ENCODE peak calls at places on chromosomes 11 and 22, in six cellular contexts. W is heart left ventricle; N is LoVo; Z is endothelial cell; E is HTR-8/SVneo; I is stimulated activated naive CD8-positive, alpha-beta T cell treated with anti-CD3 and anti-CD28 coated beads, Interleukin-15, amount 100 ng/mL, for 72 hours. R is an unnamed sample.

GRCh38 chr11:64643927-64644326 is 52.9 kb downstream of the SLC22A12 start:
- DNase-seq in I (no peak), N (no peak), E (no peak), Z (no peak), W (no peak), R (no peak)

GRCh38 chr11:117808768-117809167 is 11.8 kb upstream of the DSCAML1 start:
- DNase-seq in N (no peak), W (no peak), Z (no peak), I (no peak), E (no peak), R (no peak)

GRCh38 chr11:44562836-44563460 is 2.5 kb upstream of the CD82 start:
- DNase-seq in W (no peak), Z (no peak), I (no peak), E (no peak), N (no peak), R (no peak)

GRCh38 chr11:122897606-122898210 is 15.1 kb downstream of the JHY start:
- DNase-seq in W (no peak), I (no peak), E (peak), Z (no peak), N (no peak), R (no peak)

GRCh38 chr11:123560001-123560400 is 94.4 kb downstream of the SCN3B start:
- DNase-seq in Z (no peak), I (peak), N (no peak), E (no peak), W (peak), R (peak)

GRCh38 chr11:2721163-2721935 is 21.6 kb upstream of the KCNQ1OT1 start:
- DNase-seq in E (no peak), I (no peak), Z (no peak), N (no peak), W (no peak), R (no peak)

GRCh38 chr22:19903031-19903430 is 38.5 kb upstream of the COMT start:
- DNase-seq in N (no peak), E (no peak), W (no peak), Z (no peak), I (no peak), R (no peak)

GRCh38 chr22:37226087-37226486 is 13.8 kb upstream of the SSTR3 start:
- DNase-seq in W (no peak), Z (no peak), N (no peak), I (no peak), E (no peak), R (no peak)

GRCh38 chr11:68007498-68008380 is 2.4 kb upstream of the ALDH3B1 start:
- DNase-seq in W (no peak), Z (no peak), E (no peak), I (no peak), N (no peak), R (no peak)

GRCh38 chr22:47055461-47055860 is 293.0 kb downstream of the TBC1D22A start:
- DNase-seq in N (no peak), W (no peak), I (no peak), E (no peak), Z (no peak), R (no peak)

GRCh38 chr11:22341582-22341919 is 3.4 kb downstream of the SLC17A6 start:
- DNase-seq in N (no peak), Z (no peak), W (no peak), E (no peak), I (no peak), R (no peak)

GRCh38 chr11:113781682-113782081 is 2.1 kb downstream of the CLDN25 start:
- DNase-seq in E (no peak), Z (no peak), I (no peak), N (no peak), W (no peak), R (no peak)

GRCh38 chr11:61917357-61918109 is at the start of gene RAB3IL1:
- DNase-seq in E (peak), I (no peak), W (peak), N (peak), Z (peak), R (peak)

GRCh38 chr11:76624515-76625379 is 45.8 kb downstream of the LRRC32 start:
- DNase-seq in N (no peak), E (no peak), Z (no peak), I (no peak), W (no peak), R (no peak)

GRCh38 chr22:47411006-47411405 is 648.6 kb downstream of the TBC1D22A start:
- DNase-seq in E (no peak), N (no peak), W (no peak), I (no peak), Z (no peak), R (no peak)

GRCh38 chr11:45105233-45105992 is 41.0 kb upstream of the PRDM11 start:
- DNase-seq in Z (peak), N (peak), I (peak), E (peak), W (peak), R (peak)

GRCh38 chr22:17090550-17090949 is 5.8 kb downstream of the IL17RA start:
- DNase-seq in W (no peak), I (no peak), E (no peak), N (no peak), Z (no peak), R (no peak)

GRCh38 chr11:117820071-117820470 is 4.5 kb downstream of the FXYD2 start:
- DNase-seq in I (no peak), W (no peak), N (no peak), E (no peak), Z (no peak), R (no peak)

GRCh38 chr11:88310246-88310645 is 27.3 kb downstream of the CTSC start:
- DNase-seq in Z (no peak), N (no peak), W (no peak), I (no peak), E (no peak), R (no peak)

GRCh38 chr11:115249179-115249578 is 255.0 kb downstream of the CADM1 start:
- DNase-seq in E (no peak), W (no peak), N (no peak), I (no peak), Z (no peak), R (no peak)

GRCh38 chr11:116990811-116991210 is 107.4 kb downstream of the SIK3 start:
- DNase-seq in W (no peak), I (no peak), N (no peak), E (no peak), Z (no peak), R (no peak)

GRCh38 chr22:35830305-35830704 is 112.6 kb downstream of the APOL5 start:
- DNase-seq in N (no peak), E (no peak), I (no peak), W (no peak), Z (no peak), R (no peak)

GRCh38 chr11:27319065-27319464 is 44.0 kb downstream of the CCDC34 start:
- DNase-seq in Z (no peak), I (peak), W (no peak), N (peak), E (no peak), R (no peak)

GRCh38 chr11:104637652-104638170 is 260.5 kb downstream of the CASP12 start:
- DNase-seq in N (no peak), Z (no peak), W (no peak), I (no peak), E (no peak), R (no peak)

GRCh38 chr11:108167624-108168023 is 46.3 kb downstream of the ACAT1 start:
- DNase-seq in Z (no peak), N (no peak), W (no peak), I (no peak), E (no peak), R (no peak)

GRCh38 chr22:37383342-37383741 is 43.9 kb downstream of the ELFN2 start:
- DNase-seq in W (no peak), E (no peak), I (no peak), N (no peak), Z (no peak), R (no peak)

GRCh38 chr11:7272373-7272772 is 20.7 kb downstream of the SYT9 start:
- DNase-seq in Z (no peak), E (no peak), W (no peak), N (no peak), I (no peak), R (no peak)

GRCh38 chr22:27796118-27796517 is 5.4 kb downstream of the MN1 start:
- DNase-seq in W (no peak), I (no peak), Z (no peak), E (no peak), N (no peak), R (no peak)

GRCh38 chr11:11895672-11896071 is 53.9 kb downstream of the USP47 start:
- DNase-seq in Z (no peak), W (no peak), E (no peak), I (no peak), N (no peak), R (no peak)

GRCh38 chr22:50486561-50487289 is at the start of gene MIOX:
- DNase-seq in Z (no peak), E (no peak), N (no peak), I (no peak), W (no peak), R (no peak)

GRCh38 chr11:35474677-35475076 is 50.7 kb downstream of the PAMR1 start:
- DNase-seq in Z (no peak), E (no peak), W (no peak), I (no peak), N (no peak), R (no peak)

GRCh38 chr11:94593030-94593429 is 25.9 kb downstream of the PIWIL4 start:
- DNase-seq in E (no peak), W (no peak), I (no peak), N (no peak), Z (no peak), R (no peak)

GRCh38 chr22:20110359-20110985 is 5.4 kb upstream of the RANBP1 start:
- DNase-seq in Z (no peak), E (no peak), N (no peak), W (no peak), I (no peak), R (no peak)

GRCh38 chr22:49063040-49063329 is 764.7 kb downstream of the BRD1 start:
- DNase-seq in Z (no peak), I (no peak), W (no peak), N (no peak), E (no peak), R (no peak)

GRCh38 chr11:18768472-18768901 is 23.1 kb downstream of the PTPN5 start:
- DNase-seq in N (no peak), W (no peak), E (no peak), Z (no peak), I (peak), R (no peak)

GRCh38 chr11:59264736-59265135 is 52.0 kb upstream of the MPEG1 start:
- DNase-seq in I (no peak), N (no peak), W (no peak), E (no peak), Z (no peak), R (no peak)

R was measured in midbrain.